ENCODE peak calls at places on chromosomes 6 and 20, in four cellular contexts. R, A, I and W are unnamed samples.

GRCh38 chr6:43510827-43511163 is 649 bp upstream of the LRRC73 start:
- DNase-seq in I (no peak), A (no peak), R (no peak), W (no peak)

GRCh38 chr6:24274441-24275083 is 83.3 kb downstream of the DCDC2 start:
- DNase-seq in I (no peak), R (no peak), A (no peak), W (peak)

GRCh38 chr20:51386586-51386985 is 155.9 kb downstream of the NFATC2 start:
- DNase-seq in I (peak), A (no peak), R (peak), W (no peak)

GRCh38 chr20:44208770-44209169 is 1.8 kb downstream of the OSER1 start:
- DNase-seq in R (no peak), A (no peak), I (no peak), W (peak)

GRCh38 chr20:63351380-63351700 is 9.8 kb downstream of the CHRNA4 start:
- DNase-seq in R (no peak), I (no peak), A (no peak), W (no peak)

GRCh38 chr6:16758163-16758975 is 2.9 kb downstream of the ATXN1 start:
- DNase-seq in I (no peak), R (no peak), A (no peak), W (peak)

GRCh38 chr20:32108814-32109391 is 611 bp upstream of the TM9SF4 start:
- DNase-seq in I (no peak), R (no peak), A (no peak), W (no peak)

GRCh38 chr6:43817192-43817591 is 47.2 kb downstream of the VEGFA start:
- DNase-seq in A (no peak), R (peak), I (peak), W (peak)

GRCh38 chr6:152004036-152004566 is 196.6 kb downstream of the ESR1 start:
- DNase-seq in R (no peak), I (no peak), A (no peak), W (peak)

GRCh38 chr6:12909828-12910227 is 193.3 kb downstream of the PHACTR1 start:
- DNase-seq in A (no peak), R (no peak), I (no peak), W (no peak)

GRCh38 chr6:115969207-115969929 is 91.3 kb downstream of the FRK start:
- DNase-seq in A (no peak), R (no peak), I (no peak), W (no peak)

GRCh38 chr6:88358846-88359245 is 192.7 kb upstream of the CNR1 start:
- DNase-seq in R (no peak), I (no peak), A (no peak), W (peak)

GRCh38 chr6:29112135-29112534 is 4.3 kb downstream of the OR2J3 start:
- DNase-seq in I (no peak), A (no peak), R (no peak), W (no peak)

GRCh38 chr6:100719883-100720682 is 161.0 kb downstream of the ASCC3 start:
- DNase-seq in A (no peak), R (no peak), I (no peak), W (peak)

GRCh38 chr6:81750660-81751387 is 1.7 kb downstream of the TENT5A start:
- DNase-seq in A (no peak), R (no peak), I (no peak), W (peak)

GRCh38 chr6:33276864-33277662 is at the start of gene B3GALT4:
- DNase-seq in I (peak), A (peak), R (peak), W (no peak)

GRCh38 chr6:57123111-57123510 is 33.1 kb downstream of the ZNF451 start:
- DNase-seq in I (no peak), R (no peak), A (no peak), W (peak)

GRCh38 chr6:111691345-111692225 is 85.9 kb upstream of the TRAF3IP2 start:
- DNase-seq in A (no peak), I (no peak), R (no peak), W (peak)

GRCh38 chr20:46270977-46271744 is 37.1 kb downstream of the CDH22 start:
- DNase-seq in I (no peak), R (no peak), A (peak), W (no peak)

GRCh38 chr20:61954276-61955021 is 111.2 kb downstream of the TAF4 start:
- DNase-seq in A (peak), R (no peak), I (no peak), W (no peak)